ENCODE peak calls at places on chromosome 6, in four cellular contexts. K is Peyer's patch, F is heart right ventricle, M is fibroblast of lung. I is an unnamed sample.

GRCh38 chr6:29355603-29356002 is 13.1 kb downstream of the OR5V1 start:
- DNase-seq in K (no peak), F (no peak), M (no peak), I (no peak)

GRCh38 chr6:20879526-20879925 is 345.3 kb downstream of the CDKAL1 start:
- DNase-seq in K (no peak), F (no peak), M (no peak), I (no peak)

GRCh38 chr6:66496659-66497058 is 789.6 kb upstream of the EYS start:
- DNase-seq in K (no peak), F (no peak), M (peak; percentile 42), I (no peak)

GRCh38 chr6:104218132-104218531 is 641.6 kb downstream of the HACE1 start:
- DNase-seq in K (no peak), F (no peak), M (no peak), I (no peak)

GRCh38 chr6:21997414-21998037 is 299.3 kb downstream of the PRL start:
- DNase-seq in K (no peak), F (no peak), M (no peak), I (no peak)

GRCh38 chr6:47245745-47246371 is 63.8 kb downstream of the TNFRSF21 start:
- DNase-seq in K (no peak), F (no peak), M (no peak), I (peak; percentile 54)

GRCh38 chr6:88445188-88445958 is 279.2 kb upstream of the CNR1 start:
- DNase-seq in K (no peak), F (no peak), M (no peak), I (no peak)

GRCh38 chr6:118864330-118865166 is 29.4 kb upstream of the ASF1A start:
- DNase-seq in K (no peak), F (no peak), M (no peak), I (no peak)

GRCh38 chr6:17093692-17094091 is 8.2 kb upstream of the STMND1 start:
- DNase-seq in K (no peak), F (no peak), M (no peak), I (no peak)

GRCh38 chr6:36599791-36600209 is 5.6 kb downstream of the SRSF3 start:
- DNase-seq in K (peak; percentile 20), F (peak; percentile 44), M (peak; percentile 51), I (no peak)

GRCh38 chr6:95589826-95590570 is 12.7 kb downstream of the MANEA start:
- DNase-seq in K (no peak), F (no peak), M (no peak), I (no peak)

GRCh38 chr6:41429506-41430504 is 94.4 kb downstream of the NCR2 start:
- DNase-seq in K (no peak), F (no peak), M (no peak), I (no peak)

GRCh38 chr6:36837686-36838085 is 1.6 kb downstream of the CPNE5 start:
- DNase-seq in K (no peak), F (no peak), M (no peak), I (no peak)

GRCh38 chr6:111381126-111381525 is 101.9 kb downstream of the REV3L start:
- DNase-seq in K (no peak), F (no peak), M (peak; percentile 37), I (no peak)

GRCh38 chr6:133752129-133752528 is 136.8 kb upstream of the TCF21 start:
- DNase-seq in K (no peak), F (no peak), M (no peak), I (no peak)

GRCh38 chr6:137261393-137262154 is 42.4 kb upstream of the IFNGR1 start:
- DNase-seq in K (no peak), F (no peak), M (peak; percentile 77), I (no peak)

GRCh38 chr6:104597541-104598050 is 262.1 kb downstream of the HACE1 start:
- DNase-seq in K (no peak), F (no peak), M (no peak), I (no peak)

GRCh38 chr6:92126088-92126487 is 1293.3 kb downstream of the EPHA7 start:
- DNase-seq in K (no peak), F (no peak), M (no peak), I (no peak)

GRCh38 chr6:48990746-48991145 is 472.3 kb downstream of the MMUT start:
- DNase-seq in K (no peak), F (no peak), M (no peak), I (no peak)

GRCh38 chr6:105936972-105937371 is 149.2 kb upstream of the PRDM1 start:
- DNase-seq in K (no peak), F (no peak), M (no peak), I (no peak)

GRCh38 chr6:30750379-30750668 is 6.0 kb upstream of the IER3 start:
- DNase-seq in K (no peak), F (no peak), M (no peak), I (no peak)

GRCh38 chr6:73800997-73801396 is 105.0 kb downstream of the CD109 start:
- DNase-seq in K (no peak), F (no peak), M (no peak), I (no peak)

GRCh38 chr6:142009647-142010046 is 123.1 kb upstream of the GJE1 start:
- DNase-seq in K (no peak), F (no peak), M (peak; percentile 52), I (no peak)

GRCh38 chr6:159821726-159822125 is 21.6 kb downstream of the PNLDC1 start:
- DNase-seq in K (no peak), F (no peak), M (no peak), I (no peak)

GRCh38 chr6:35044145-35044745 is 96.9 kb downstream of the TCP11 start:
- DNase-seq in K (no peak), F (no peak), M (no peak), I (peak; percentile 49)

GRCh38 chr6:109892451-109893435 is 85.4 kb upstream of the GPR6 start:
- DNase-seq in K (no peak), F (no peak), M (no peak), I (no peak)

GRCh38 chr6:106147476-106147875 is 61.3 kb downstream of the PRDM1 start:
- DNase-seq in K (no peak), F (no peak), M (no peak), I (no peak)

DNA sequence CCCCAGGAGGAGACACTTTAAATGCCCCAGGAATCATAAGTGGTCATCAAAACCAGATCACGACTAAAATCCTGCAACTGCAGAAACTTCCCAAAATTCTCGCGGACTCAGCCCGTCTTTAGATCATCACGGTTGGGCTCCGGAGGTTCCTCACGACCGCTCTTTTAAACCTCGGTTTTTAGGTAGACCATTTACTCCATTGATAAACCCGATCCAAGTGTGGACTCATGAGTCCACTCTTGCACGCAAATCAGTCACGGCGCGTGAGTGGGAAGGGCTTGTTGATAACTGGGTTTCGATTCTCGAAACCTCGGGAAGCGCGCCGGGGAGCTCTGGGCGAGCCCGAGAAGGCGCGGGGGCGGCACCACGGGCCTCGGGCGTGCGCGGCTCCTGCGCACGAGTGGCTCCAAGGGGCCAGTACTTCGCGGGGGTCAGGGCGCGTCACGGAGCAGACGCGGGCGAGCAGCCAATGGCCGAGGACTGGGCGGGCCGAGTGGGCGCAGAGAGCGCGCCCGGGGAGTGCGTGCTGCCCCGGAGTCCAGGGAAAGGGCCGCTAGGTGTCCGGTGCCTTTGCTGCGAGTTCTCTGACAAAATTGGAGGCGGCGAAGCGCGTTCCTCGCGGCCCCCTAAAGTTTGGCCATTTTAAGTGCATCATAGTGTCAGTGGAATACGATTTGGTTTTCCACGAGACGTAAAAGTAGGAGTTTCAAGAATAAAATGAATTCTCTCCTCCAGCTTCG is 658 bp upstream of the TENT5A start:
- DNase-seq in K (peak; percentile 80), F (peak; percentile 97), M (peak; percentile 88), I (peak; percentile 89)
- TF ChIP-seq CTCF in K (peak; percentile 35), F (no peak), M (peak; percentile 20), I (no peak)

GRCh38 chr6:45421700-45422540 is 44.2 kb upstream of the SUPT3H start:
- DNase-seq in K (peak; percentile 71), F (peak; percentile 57), M (peak; percentile 81), I (peak; percentile 48)

GRCh38 chr6:45420083-45420908 is 42.6 kb upstream of the SUPT3H start:
- DNase-seq in K (peak; percentile 62), F (no peak), M (peak; percentile 72), I (no peak)

GRCh38 chr6:45417461-45417860 is 39.7 kb upstream of the SUPT3H start:
- DNase-seq in K (no peak), F (no peak), M (no peak), I (no peak)

GRCh38 chr6:45420909-45421699 is 43.4 kb upstream of the SUPT3H start:
- DNase-seq in K (no peak), F (no peak), M (peak; percentile 45), I (no peak)

GRCh38 chr6:45419574-45420082 is 41.9 kb upstream of the SUPT3H start:
- DNase-seq in K (peak; percentile 64), F (peak; percentile 47), M (peak; percentile 73), I (peak; percentile 66)
- TF ChIP-seq CTCF in K (peak; percentile 31), F (peak; percentile 29), M (peak; percentile 43), I (peak; percentile 30)

DNA sequence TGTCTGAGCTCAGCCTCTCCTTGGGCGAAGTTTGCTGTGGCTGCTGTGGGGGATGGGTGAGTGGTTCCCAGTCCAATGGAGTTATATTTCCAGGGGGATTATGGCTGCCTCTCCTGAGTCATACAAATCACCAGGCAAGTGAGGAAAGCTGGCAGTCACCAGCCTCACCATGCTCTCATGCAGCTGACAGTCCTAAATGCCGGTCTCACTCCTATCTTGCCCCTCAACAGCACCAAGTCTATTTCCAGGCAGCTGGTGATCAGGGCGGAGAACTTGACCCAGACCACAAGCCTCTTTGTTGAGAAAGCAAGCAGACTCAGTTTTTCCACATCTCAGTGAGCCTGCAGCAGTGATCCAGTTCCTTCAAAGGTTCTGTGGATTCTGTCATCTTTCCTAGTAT is 98.9 kb downstream of the TBC1D32 start:
- DNase-seq in K (no peak), F (no peak), M (no peak), I (no peak)
- TF ChIP-seq CTCF in K (no peak), F (no peak), M (no peak), I (no peak)

GRCh38 chr6:132728616-132729015 is 14.8 kb upstream of the VNN1 start:
- DNase-seq in K (no peak), F (no peak), M (no peak), I (no peak)
- TF ChIP-seq CTCF in K (no peak), F (no peak), M (no peak), I (no peak)

GRCh38 chr6:127794405-127794804 is 106.5 kb downstream of the THEMIS start:
- DNase-seq in K (no peak), F (no peak), M (no peak), I (no peak)

GRCh38 chr6:127793396-127793795 is 107.5 kb downstream of the THEMIS start:
- DNase-seq in K (no peak), F (no peak), M (no peak), I (no peak)

GRCh38 chr6:127792616-127793015 is 108.2 kb downstream of the THEMIS start:
- DNase-seq in K (no peak), F (no peak), M (no peak), I (no peak)

GRCh38 chr6:127791779-127792528 is 108.9 kb downstream of the THEMIS start:
- DNase-seq in K (no peak), F (no peak), M (no peak), I (no peak)

DNA sequence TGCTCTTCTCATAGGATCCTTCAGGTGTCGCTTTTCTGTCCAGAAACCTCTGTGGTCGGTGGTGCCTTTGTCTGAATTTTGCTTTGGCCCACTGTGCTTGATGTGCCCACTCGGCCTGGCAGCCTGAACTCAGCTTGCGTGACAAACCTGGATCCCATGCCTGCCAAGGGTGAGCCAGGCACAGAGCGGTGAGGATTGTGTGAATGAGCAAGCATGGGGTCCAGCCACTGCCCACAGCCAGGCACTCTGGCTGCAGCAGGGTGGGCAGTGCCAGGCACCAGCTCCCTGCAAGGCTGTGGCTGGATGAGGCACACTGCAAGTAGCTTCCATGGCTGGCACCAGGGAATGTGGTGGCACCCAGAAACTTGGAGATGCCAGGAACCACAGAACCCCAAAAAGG is 110.3 kb downstream of the THEMIS start:
- DNase-seq in K (no peak), F (no peak), M (no peak), I (no peak)
- TF ChIP-seq CTCF in K (no peak), F (no peak), M (no peak), I (no peak)

GRCh38 chr6:33279971-33280511 is 3.1 kb downstream of the B3GALT4 start:
- DNase-seq in K (no peak), F (no peak), M (peak; percentile 42), I (no peak)
- TF ChIP-seq CTCF in K (peak; percentile 44), F (peak; percentile 16), M (peak; percentile 49), I (peak; percentile 45)

I was measured in CD14-positive monocyte.